ENCODE peak calls at places on chromosomes 6 and 20, in four cellular contexts. G, L, R and H are unnamed samples.

GRCh38 chr6:141677598-141678211 is 455.0 kb upstream of the GJE1 start:
- DNase-seq in G (no peak), L (peak; percentile 47), R (no peak), H (no peak)

GRCh38 chr6:148548065-148548748 is 198.6 kb upstream of the UST start:
- DNase-seq in G (no peak), L (peak; percentile 53), R (no peak), H (no peak)

GRCh38 chr6:77461796-77462195 is 1.5 kb downstream of the HTR1B start:
- DNase-seq in G (no peak), L (no peak), R (no peak), H (no peak)

GRCh38 chr6:3911614-3912336 is 62.6 kb downstream of the FAM50B start:
- DNase-seq in G (peak; percentile 81), L (peak; percentile 92), R (no peak), H (peak; percentile 50)

GRCh38 chr6:132931937-132932336 is 117.6 kb downstream of the RPS12 start:
- DNase-seq in G (no peak), L (peak; percentile 76), R (no peak), H (no peak)

GRCh38 chr6:44074383-44075136 is 52.7 kb downstream of the MRPL14 start:
- DNase-seq in G (peak; percentile 88), L (peak; percentile 87), R (peak; percentile 75), H (peak; percentile 73)

GRCh38 chr6:151652338-151652737 is 155.1 kb upstream of the ESR1 start:
- DNase-seq in G (no peak), L (no peak), R (no peak), H (no peak)

GRCh38 chr20:44695295-44696230 is 19.6 kb upstream of the CCN5 start:
- DNase-seq in G (no peak), L (peak; percentile 85), R (no peak), H (no peak)

GRCh38 chr6:34630040-34630439 is 66.5 kb downstream of the ILRUN start:
- DNase-seq in G (no peak), L (peak; percentile 98), R (no peak), H (peak; percentile 19)

GRCh38 chr6:51019785-51020184 is 201.1 kb downstream of the TFAP2B start:
- DNase-seq in G (no peak), L (no peak), R (no peak), H (no peak)

GRCh38 chr6:28648035-28648877 is 122.6 kb downstream of the GPX5 start:
- DNase-seq in G (peak; percentile 41), L (peak; percentile 74), R (peak; percentile 77), H (peak; percentile 38)

GRCh38 chr6:70844301-70844700 is 112.6 kb downstream of the B3GAT2 start:
- DNase-seq in G (no peak), L (no peak), R (no peak), H (no peak)

GRCh38 chr20:16368645-16369292 is 204.5 kb downstream of the KIF16B start:
- DNase-seq in G (no peak), L (peak; percentile 78), R (no peak), H (peak; percentile 69)

GRCh38 chr6:159084493-159085091 is 39.8 kb upstream of the TAGAP start:
- DNase-seq in G (no peak), L (peak; percentile 72), R (no peak), H (no peak)

GRCh38 chr6:133837801-133838349 is 51.0 kb upstream of the TCF21 start:
- DNase-seq in G (peak; percentile 70), L (no peak), R (no peak), H (peak; percentile 28)

GRCh38 chr6:45637611-45638257 is 260.0 kb upstream of the SUPT3H start:
- DNase-seq in G (no peak), L (no peak), R (no peak), H (no peak)

GRCh38 chr6:527989-528673 is 128.8 kb downstream of the HUS1B start:
- DNase-seq in G (no peak), L (no peak), R (no peak), H (no peak)

GRCh38 chr20:35207950-35208611 is 18.4 kb upstream of the MMP24 start:
- DNase-seq in G (peak; percentile 67), L (peak; percentile 78), R (peak; percentile 20), H (peak; percentile 91)

GRCh38 chr6:3455490-3456394 is 1.1 kb downstream of the SLC22A23 start:
- DNase-seq in G (peak; percentile 41), L (no peak), R (no peak), H (no peak)

GRCh38 chr6:4620284-4621228 is 155.6 kb upstream of the CDYL start:
- DNase-seq in G (peak; percentile 73), L (no peak), R (no peak), H (no peak)

GRCh38 chr6:51384736-51385135 is 566.1 kb downstream of the TFAP2B start:
- DNase-seq in G (no peak), L (no peak), R (no peak), H (no peak)

GRCh38 chr6:136956590-136957573 is 34.8 kb downstream of the SLC35D3 start:
- DNase-seq in G (no peak), L (no peak), R (no peak), H (no peak)

GRCh38 chr20:8209061-8209460 is 77.0 kb downstream of the PLCB1 start:
- DNase-seq in G (no peak), L (no peak), R (peak; percentile 32), H (no peak)

GRCh38 chr20:38043512-38044300 is 10.2 kb downstream of the RPRD1B start:
- DNase-seq in G (no peak), L (peak; percentile 85), R (no peak), H (peak; percentile 73)

GRCh38 chr6:127032971-127033370 is 85.5 kb upstream of the RSPO3 start:
- DNase-seq in G (no peak), L (no peak), R (no peak), H (no peak)

GRCh38 chr20:9185511-9185910 is 116.6 kb downstream of the PLCB4 start:
- DNase-seq in G (no peak), L (peak; percentile 89), R (no peak), H (no peak)

GRCh38 chr6:7203939-7204338 is 96.2 kb downstream of the RREB1 start:
- DNase-seq in G (no peak), L (no peak), R (no peak), H (no peak)

GRCh38 chr6:151097207-151097606 is 142.6 kb upstream of the AKAP12 start:
- DNase-seq in G (no peak), L (no peak), R (no peak), H (no peak)

GRCh38 chr20:3077618-3078134 is 6.3 kb downstream of the OXT start:
- DNase-seq in G (peak; percentile 69), L (no peak), R (no peak), H (no peak)

GRCh38 chr6:35370799-35371493 is 28.6 kb downstream of the PPARD start:
- DNase-seq in G (no peak), L (peak; percentile 57), R (no peak), H (no peak)

GRCh38 chr6:6680524-6680923 is 92.0 kb downstream of the LY86 start:
- DNase-seq in G (no peak), L (no peak), R (no peak), H (no peak)

GRCh38 chr6:143059616-143060353 is 904 bp upstream of the AIG1 start:
- DNase-seq in G (no peak), L (peak; percentile 87), R (no peak), H (peak; percentile 26)

GRCh38 chr6:85669735-85670194 is 27.1 kb upstream of the SYNCRIP start:
- DNase-seq in G (no peak), L (peak; percentile 68), R (peak; percentile 89), H (no peak)

GRCh38 chr6:156175971-156176421 is 601.2 kb upstream of the ARID1B start:
- DNase-seq in G (no peak), L (no peak), R (no peak), H (peak; percentile 2)
- TF ChIP-seq ELK1 in G (no peak), L (no peak), R (no peak), H (no peak)

DNA sequence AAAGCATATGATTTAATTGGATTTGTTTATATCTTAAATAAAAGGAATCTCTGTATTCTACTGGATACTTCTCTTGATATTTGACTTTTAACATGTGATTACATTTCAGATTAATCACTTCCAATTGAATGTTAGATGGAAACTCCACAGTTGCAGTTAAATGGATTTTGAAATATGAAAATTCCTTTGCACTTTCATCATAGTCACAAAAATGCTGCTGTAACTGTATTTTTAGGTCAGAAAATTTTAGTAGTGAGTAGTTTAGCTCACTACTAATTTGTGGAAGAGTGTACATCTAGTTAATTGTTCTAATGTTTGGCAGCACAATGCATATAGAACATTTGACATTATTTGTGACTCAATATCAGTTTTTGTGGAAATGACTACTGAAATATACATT is 26.8 kb downstream of the PTCHD4 start:
- DNase-seq in G (no peak), L (peak; percentile 2), R (no peak), H (no peak)
- TF ChIP-seq ELK1 in G (no peak), L (no peak), R (no peak), H (no peak)

GRCh38 chr6:18207949-18208348 is 52.7 kb downstream of the KDM1B start:
- DNase-seq in G (no peak), L (no peak), R (no peak), H (no peak)

GRCh38 chr6:18206591-18206990 is 51.4 kb downstream of the KDM1B start:
- DNase-seq in G (no peak), L (no peak), R (no peak), H (no peak)

GRCh38 chr6:18204691-18205090 is 49.5 kb downstream of the KDM1B start:
- DNase-seq in G (no peak), L (no peak), R (no peak), H (no peak)

GRCh38 chr6:18207438-18207837 is 52.2 kb downstream of the KDM1B start:
- DNase-seq in G (no peak), L (no peak), R (no peak), H (no peak)

GRCh38 chr6:18203786-18204185 is 48.6 kb downstream of the KDM1B start:
- DNase-seq in G (no peak), L (peak; percentile 20), R (no peak), H (no peak)
- TF ChIP-seq ELK1 in G (no peak), L (no peak), R (no peak), H (no peak)

GRCh38 chr20:4867036-4867435 is 134.3 kb downstream of the SLC23A2 start:
- DNase-seq in G (no peak), L (no peak), R (no peak), H (no peak)
- TF ChIP-seq ELK1 in G (no peak), L (no peak), R (no peak), H (no peak)